ENCODE peak calls at places on chromosomes 3 and 15, in nine cellular contexts. D is COR-L47; T is NCI-H69; W is activated CD8-positive, alpha-beta memory T cell treated with anti-CD3 and anti-CD28 coated beads for 48 hours; I is effector memory CD8-positive, alpha-beta T cell; B is NCI-H187; Y is KG1; H is fibroblast of lung; L is non-pigmented ciliary epithelial cell. G is an unnamed sample.

GRCh38 chr3:124374583-124374982 is 355.7 kb upstream of the UMPS start:
- DNase-seq in I (no peak), L (no peak), H (no peak), D (no peak), Y (no peak), W (no peak), B (no peak), T (no peak), G (no peak)

GRCh38 chr3:122982202-122983185 is 45.1 kb downstream of the SEMA5B start:
- DNase-seq in L (no peak), Y (no peak), B (no peak), H (no peak), I (no peak), D (peak; percentile 64), T (peak; percentile 4), W (no peak), G (no peak)

GRCh38 chr15:74208901-74209559 is 6.4 kb upstream of the STRA6 start:
- DNase-seq in Y (no peak), W (no peak), H (peak; percentile 93), I (no peak), L (no peak), T (peak; percentile 88), B (no peak), D (no peak), G (no peak)

GRCh38 chr3:13022348-13023250 is 50.6 kb downstream of the IQSEC1 start:
- DNase-seq in H (peak; percentile 94), Y (no peak), L (no peak), T (peak; percentile 35), D (no peak), W (no peak), I (no peak), B (no peak), G (no peak)

GRCh38 chr15:67723294-67724024 is 101.8 kb upstream of the SKOR1 start:
- DNase-seq in D (no peak), T (no peak), H (no peak), W (no peak), B (no peak), Y (no peak), I (no peak), L (no peak), G (no peak)

GRCh38 chr3:29493109-29493508 is 212.2 kb downstream of the RBMS3 start:
- DNase-seq in H (no peak), I (no peak), W (no peak), Y (no peak), D (no peak), T (no peak), L (no peak), B (no peak), G (no peak)

GRCh38 chr3:73061416-73061815 is at the start of gene EBLN2:
- DNase-seq in L (no peak), Y (no peak), D (no peak), I (no peak), H (no peak), W (no peak), T (no peak), B (no peak), G (no peak)

GRCh38 chr3:16024548-16024947 is 149.9 kb upstream of the GALNT15 start:
- DNase-seq in T (no peak), Y (no peak), H (no peak), L (no peak), W (no peak), D (no peak), I (no peak), B (no peak), G (no peak)

GRCh38 chr15:69145694-69146492 is 14.5 kb upstream of the GLCE start:
- DNase-seq in Y (no peak), T (peak; percentile 92), L (no peak), H (peak; percentile 47), D (no peak), W (no peak), B (no peak), I (no peak), G (no peak)

GRCh38 chr3:174951023-174951422 is 91.9 kb downstream of the NAALADL2 start:
- DNase-seq in Y (no peak), T (peak; percentile 21), L (peak; percentile 82), H (peak; percentile 92), B (no peak), I (no peak), D (no peak), W (no peak), G (no peak)

GRCh38 chr3:77254967-77255831 is 215.3 kb downstream of the ROBO2 start:
- DNase-seq in W (no peak), D (peak; percentile 43), B (peak; percentile 14), Y (peak; percentile 17), L (peak; percentile 30), H (peak; percentile 40), I (no peak), T (peak; percentile 81), G (no peak)

GRCh38 chr3:47096955-47097354 is 67.0 kb downstream of the SETD2 start:
- DNase-seq in W (no peak), H (peak; percentile 87), I (no peak), Y (no peak), L (peak; percentile 46), D (no peak), T (no peak), B (no peak), G (no peak)

GRCh38 chr3:15007681-15008141 is 57.4 kb downstream of the MRPS25 start:
- DNase-seq in I (no peak), D (no peak), B (no peak), T (no peak), H (peak; percentile 92), Y (no peak), L (peak; percentile 72), W (no peak), G (no peak)